ENCODE peak calls at places on chromosomes 13 and 19, in eight cellular contexts. P is fibroblast of the aortic adventitia; U is fibroblast of lung; C is aorta; T is brain microvascular endothelial cell; X is AG10803; G is heart right ventricle; I is CD8-positive, alpha-beta memory T cell. Q is an unnamed sample.

GRCh38 chr19:18392417-18392816 is 5.0 kb downstream of the LRRC25 start:
- DNase-seq in P (no peak), U (peak), C (no peak), T (no peak), X (no peak), G (no peak), I (no peak), Q (no peak)

GRCh38 chr19:28012361-28012760 is 1200.6 kb downstream of the UQCRFS1 start:
- DNase-seq in P (no peak), U (no peak), C (no peak), T (no peak), X (no peak), G (no peak), I (no peak), Q (no peak)

GRCh38 chr13:51158923-51159322 is 47.8 kb upstream of the C13orf42 start:
- DNase-seq in P (peak), U (peak), C (no peak), T (no peak), X (peak), G (no peak), I (no peak), Q (peak)

GRCh38 chr13:103762523-103762922 is 696.3 kb upstream of the SLC10A2 start:
- DNase-seq in P (no peak), U (no peak), C (no peak), T (no peak), X (no peak), G (no peak), I (no peak), Q (no peak)

GRCh38 chr13:111852701-111853100 is 214.2 kb upstream of the SOX1 start:
- DNase-seq in P (no peak), U (no peak), C (no peak), T (no peak), X (no peak), G (no peak), I (no peak), Q (no peak)

GRCh38 chr19:58560921-58561320 is 2.5 kb upstream of the UBE2M start:
- DNase-seq in P (no peak), U (no peak), C (no peak), T (no peak), X (no peak), G (no peak), I (no peak), Q (no peak)

GRCh38 chr13:79459906-79460305 is 21.0 kb upstream of the NDFIP2 start:
- DNase-seq in P (no peak), U (no peak), C (no peak), T (no peak), X (no peak), G (no peak), I (no peak), Q (no peak)

GRCh38 chr19:46126086-46126485 is 1.6 kb upstream of the IGFL3 start:
- DNase-seq in P (no peak), U (no peak), C (no peak), T (no peak), X (peak), G (no peak), I (no peak), Q (no peak)

GRCh38 chr13:112680741-112681360 is 9.0 kb upstream of the ATP11A start:
- DNase-seq in P (no peak), U (no peak), C (peak), T (no peak), X (no peak), G (no peak), I (no peak), Q (no peak)

GRCh38 chr19:22261596-22261995 is 24.6 kb upstream of the ZNF729 start:
- DNase-seq in P (no peak), U (no peak), C (no peak), T (no peak), X (no peak), G (no peak), I (no peak), Q (no peak)
- H3K4me3 ChIP-seq in P (no peak), U (no peak), C (no peak), T (no peak), X (no peak), G (no peak), I (no peak), Q (no peak)

GRCh38 chr19:41325640-41325946 is 15.6 kb downstream of the CCDC97 start:
- DNase-seq in P (no peak), U (no peak), C (no peak), T (no peak), X (no peak), G (no peak), I (no peak), Q (no peak)
- H3K4me3 ChIP-seq in P (peak), U (no peak), C (no peak), T (peak), X (peak), G (peak), I (no peak), Q (peak)

DNA sequence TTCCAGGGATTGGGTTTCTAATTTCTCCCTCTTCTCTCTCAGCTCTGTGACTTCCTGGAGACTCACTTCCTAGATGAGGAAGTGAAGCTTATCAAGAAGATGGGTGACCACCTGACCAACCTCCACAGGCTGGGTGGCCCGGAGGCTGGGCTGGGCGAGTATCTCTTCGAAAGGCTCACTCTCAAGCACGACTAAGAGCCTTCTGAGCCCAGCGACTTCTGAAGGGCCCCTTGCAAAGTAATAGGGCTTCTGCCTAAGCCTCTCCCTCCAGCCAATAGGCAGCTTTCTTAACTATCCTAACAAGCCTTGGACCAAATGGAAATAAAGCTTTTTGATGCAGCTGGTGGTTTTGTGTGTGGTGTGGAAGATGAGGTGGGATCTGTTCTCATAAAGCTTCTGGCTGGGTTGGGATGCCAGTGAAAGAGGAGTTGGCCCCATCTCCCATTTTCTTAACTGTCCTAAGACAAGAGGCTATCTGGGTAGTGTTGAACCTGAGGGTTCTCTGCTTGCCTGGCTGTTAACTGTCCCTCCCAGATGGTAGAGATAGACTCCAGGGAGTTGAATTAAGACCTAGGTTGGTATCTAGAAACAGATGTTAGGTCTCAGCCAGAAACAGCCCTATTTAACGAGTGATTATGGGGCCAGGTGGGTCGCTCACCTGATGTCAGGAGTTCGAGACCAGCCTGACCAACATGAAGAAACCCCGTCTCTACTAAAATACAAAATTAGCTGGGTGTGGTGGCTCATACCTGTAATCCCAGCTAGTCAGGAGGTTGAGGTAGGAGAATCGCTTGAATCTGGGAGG is 1.6 kb downstream of the FTL start:
- DNase-seq in P (peak), U (no peak), C (no peak), T (no peak), X (no peak), G (no peak), I (no peak), Q (no peak)
- H3K4me3 ChIP-seq in P (peak), U (peak), C (peak), T (peak), X (peak), G (peak), I (peak), Q (peak)

DNA sequence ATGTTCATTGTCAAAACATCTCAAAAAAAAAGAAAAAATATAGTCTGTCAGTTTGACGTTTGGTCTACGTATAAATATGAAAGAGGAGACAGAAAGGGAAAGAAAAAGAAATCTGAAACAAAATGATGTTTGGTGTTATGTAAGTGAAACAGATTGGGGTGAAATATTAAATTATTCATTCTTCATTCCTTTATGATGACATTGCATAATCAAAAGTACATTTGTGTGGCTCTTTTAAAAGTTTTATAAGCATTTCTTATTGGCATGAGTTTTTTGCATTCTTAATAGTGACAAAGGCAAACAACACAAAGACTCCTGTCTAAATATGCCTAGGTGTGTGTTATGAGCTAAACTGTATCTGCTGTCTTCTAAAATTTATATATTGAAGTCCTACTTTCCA is 232.6 kb downstream of the EFNB2 start:
- DNase-seq in P (no peak), U (no peak), C (no peak), T (no peak), X (no peak), G (no peak), I (no peak), Q (no peak)
- H3K4me3 ChIP-seq in P (no peak), U (no peak), C (no peak), T (no peak), X (no peak), G (no peak), I (no peak), Q (no peak)

GRCh38 chr13:23985846-23986245 is 88.5 kb upstream of the C1QTNF9B start:
- DNase-seq in P (no peak), U (no peak), C (no peak), T (peak), X (no peak), G (no peak), I (no peak), Q (no peak)

GRCh38 chr13:23985060-23985459 is 87.8 kb upstream of the C1QTNF9B start:
- DNase-seq in P (no peak), U (no peak), C (no peak), T (no peak), X (no peak), G (no peak), I (no peak), Q (no peak)

GRCh38 chr13:23983671-23984070 is 86.4 kb upstream of the C1QTNF9B start:
- DNase-seq in P (no peak), U (no peak), C (no peak), T (no peak), X (no peak), G (no peak), I (no peak), Q (no peak)

GRCh38 chr13:23986619-23987018 is 89.3 kb upstream of the C1QTNF9B start:
- DNase-seq in P (peak), U (peak), C (no peak), T (peak), X (peak), G (no peak), I (no peak), Q (peak)

GRCh38 chr13:23984541-23984940 is 87.2 kb upstream of the C1QTNF9B start:
- DNase-seq in P (no peak), U (no peak), C (no peak), T (no peak), X (no peak), G (no peak), I (no peak), Q (no peak)
- H3K4me3 ChIP-seq in P (no peak), U (no peak), C (no peak), T (no peak), X (no peak), G (no peak), I (no peak), Q (no peak)

GRCh38 chr13:94858856-94859811 is 146.8 kb upstream of the SOX21 start:
- DNase-seq in P (peak), U (peak), C (no peak), T (peak), X (peak), G (peak), I (no peak), Q (no peak)

GRCh38 chr13:94859812-94860210 is 147.5 kb upstream of the SOX21 start:
- DNase-seq in P (no peak), U (no peak), C (no peak), T (no peak), X (no peak), G (no peak), I (no peak), Q (no peak)

DNA sequence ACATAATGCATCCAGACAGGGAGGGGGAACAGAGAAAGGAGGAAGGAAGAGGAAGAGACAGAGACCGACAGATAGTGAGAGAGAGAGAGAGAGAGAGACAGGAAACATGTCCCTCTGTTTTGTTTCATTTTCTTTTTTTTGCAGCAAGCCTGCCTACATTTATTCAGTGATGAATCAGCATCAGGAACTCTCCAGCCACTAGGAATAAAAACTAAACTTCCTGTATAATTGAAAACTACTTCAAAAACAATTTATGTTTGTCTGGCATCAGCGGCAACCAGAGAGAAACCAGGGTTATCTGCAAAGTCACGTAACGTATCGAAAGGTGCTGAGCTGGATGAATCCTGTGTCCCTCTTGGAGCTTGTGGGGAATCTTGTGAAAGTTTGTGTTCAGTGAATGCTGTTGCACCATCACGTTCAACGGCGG is 148.6 kb upstream of the SOX21 start:
- DNase-seq in P (peak), U (peak), C (no peak), T (peak), X (peak), G (no peak), I (no peak), Q (no peak)
- H3K4me3 ChIP-seq in P (peak), U (peak), C (no peak), T (peak), X (peak), G (peak), I (peak), Q (peak)

GRCh38 chr19:6778386-6778785 is 5.9 kb downstream of the VAV1 start:
- DNase-seq in P (no peak), U (no peak), C (no peak), T (no peak), X (no peak), G (no peak), I (no peak), Q (no peak)

GRCh38 chr19:6774821-6775707 is 2.6 kb downstream of the VAV1 start:
- DNase-seq in P (peak), U (peak), C (no peak), T (no peak), X (peak), G (no peak), I (no peak), Q (no peak)

GRCh38 chr19:6779204-6779603 is 6.7 kb downstream of the VAV1 start:
- DNase-seq in P (no peak), U (no peak), C (no peak), T (no peak), X (no peak), G (no peak), I (no peak), Q (no peak)

GRCh38 chr19:6777434-6777833 is 4.9 kb downstream of the VAV1 start:
- DNase-seq in P (no peak), U (no peak), C (no peak), T (no peak), X (no peak), G (no peak), I (no peak), Q (no peak)

GRCh38 chr19:6776999-6777398 is 4.5 kb downstream of the VAV1 start:
- DNase-seq in P (no peak), U (no peak), C (no peak), T (no peak), X (no peak), G (no peak), I (no peak), Q (no peak)
- H3K4me3 ChIP-seq in P (no peak), U (no peak), C (no peak), T (no peak), X (no peak), G (no peak), I (no peak), Q (no peak)